ENCODE peak calls at places on chromosome 18, in ten cellular contexts. Q is SHP77 treated with DMSO at 0.1 percent for 48 hours; H is stimulated activated CD4-positive, alpha-beta T cell treated with anti-CD3 and anti-CD28 coated beads, TNF-alpha, amount 100 ng/mL, for 1 hour; I is NCI-H146; U is cardiac muscle cell; L is activated CD4-positive, CD25-positive, alpha-beta regulatory T cell; B is M059J; K is ureter; Y is GM12892; J is NB4. X is an unnamed sample.
A peak's percentile ranks its signal among the peaks of the same experiment; 100 is the strongest.

GRCh38 chr18:10565835-10566234 is 40.0 kb downstream of the NAPG start:
- DNase-seq in H (no peak), I (no peak), Y (no peak), J (peak; percentile 23), B (no peak), K (no peak), U (peak; percentile 32), L (no peak), Q (no peak), X (no peak)

GRCh38 chr18:388198-388597 is 112.3 kb downstream of the COLEC12 start:
- DNase-seq in H (no peak), B (no peak), Y (no peak), L (no peak), K (no peak), Q (no peak), U (no peak), J (no peak), I (no peak), X (no peak)

GRCh38 chr18:34695300-34695699 is 14.8 kb upstream of the DTNA start:
- DNase-seq in Y (no peak), L (no peak), J (no peak), U (no peak), I (peak; percentile 85), K (no peak), B (no peak), Q (peak; percentile 39), H (no peak), X (no peak)

GRCh38 chr18:68418881-68419280 is 296.0 kb downstream of the TMX3 start:
- DNase-seq in B (peak; percentile 66), L (no peak), U (peak; percentile 64), Y (no peak), J (no peak), Q (no peak), K (no peak), I (no peak), H (no peak), X (no peak)

GRCh38 chr18:21820035-21820810 is 79.6 kb downstream of the MIB1 start:
- DNase-seq in L (no peak), U (peak; percentile 43), B (peak; percentile 33), Y (no peak), H (no peak), I (peak; percentile 14), Q (no peak), J (peak; percentile 29), K (no peak), X (no peak)

GRCh38 chr18:58231930-58232329 is 187.9 kb downstream of the NEDD4L start:
- DNase-seq in Q (no peak), Y (no peak), I (peak; percentile 28), L (no peak), H (no peak), B (no peak), U (no peak), K (no peak), J (peak; percentile 12), X (no peak)

GRCh38 chr18:427005-427404 is 73.5 kb downstream of the COLEC12 start:
- DNase-seq in Y (no peak), B (peak; percentile 45), Q (no peak), K (no peak), I (no peak), J (no peak), U (peak; percentile 81), H (no peak), L (no peak), X (no peak)

GRCh38 chr18:48922801-48923730 is 27.7 kb downstream of the SMAD7 start:
- DNase-seq in B (peak; percentile 98), H (no peak), Y (no peak), K (peak; percentile 85), J (peak; percentile 80), L (no peak), U (peak; percentile 82), I (no peak), Q (no peak), X (no peak)

GRCh38 chr18:58392336-58393000 is 236.4 kb downstream of the ALPK2 start:
- DNase-seq in Q (no peak), L (no peak), J (no peak), U (peak; percentile 74), I (no peak), H (no peak), B (peak; percentile 55), K (no peak), Y (no peak), X (no peak)

GRCh38 chr18:35616664-35617423 is 35.3 kb downstream of the GALNT1 start:
- DNase-seq in U (peak; percentile 77), Y (peak; percentile 23), I (no peak), B (peak; percentile 94), L (peak; percentile 17), K (peak; percentile 51), Q (no peak), H (peak; percentile 26), J (peak; percentile 90), X (peak; percentile 16)

GRCh38 chr18:2354292-2354691 is 217.0 kb downstream of the METTL4 start:
- DNase-seq in K (no peak), U (no peak), Q (no peak), Y (no peak), L (no peak), J (no peak), H (no peak), I (no peak), B (no peak), X (no peak)

GRCh38 chr18:22233271-22233670 is 63.9 kb downstream of the GATA6 start:
- DNase-seq in H (no peak), J (no peak), I (peak; percentile 64), B (no peak), Q (no peak), Y (no peak), U (no peak), K (no peak), L (no peak), X (no peak)

GRCh38 chr18:10266236-10266585 is 188.2 kb upstream of the APCDD1 start:
- DNase-seq in B (no peak), Y (no peak), H (no peak), L (no peak), I (no peak), K (no peak), J (no peak), U (no peak), Q (no peak), X (no peak)

GRCh38 chr18:76522104-76522503 is 27.1 kb upstream of the ZNF516 start:
- DNase-seq in L (no peak), U (no peak), Y (no peak), K (no peak), J (no peak), I (no peak), H (no peak), Q (no peak), B (no peak), X (no peak)

GRCh38 chr18:74841248-74841647 is 243.6 kb downstream of the ZNF407 start:
- DNase-seq in K (no peak), H (no peak), I (no peak), L (no peak), B (no peak), U (no peak), Q (no peak), J (no peak), Y (no peak), X (no peak)

GRCh38 chr18:79525556-79526467 is 130.1 kb downstream of the NFATC1 start:
- DNase-seq in K (peak; percentile 70), B (no peak), H (no peak), L (no peak), Q (no peak), J (no peak), I (no peak), Y (no peak), U (peak; percentile 45), X (no peak)

GRCh38 chr18:60021556-60021955 is 121.8 kb downstream of the PMAIP1 start:
- DNase-seq in J (no peak), I (no peak), H (no peak), Y (no peak), L (no peak), U (no peak), Q (no peak), K (no peak), B (no peak), X (no peak)

GRCh38 chr18:22391571-22392359 is 25.9 kb downstream of the CTAGE1 start:
- DNase-seq in I (peak; percentile 11), K (peak; percentile 51), Q (no peak), B (peak; percentile 99), H (no peak), J (no peak), Y (no peak), U (peak; percentile 84), L (no peak), X (no peak)

GRCh38 chr18:67359868-67360838 is 156.4 kb downstream of the DSEL start:
- DNase-seq in I (no peak), L (no peak), Q (peak; percentile 19), Y (no peak), J (peak; percentile 4), H (no peak), U (peak; percentile 93), K (peak; percentile 59), B (peak; percentile 96), X (peak; percentile 68)

GRCh38 chr18:35511833-35512232 is 14.1 kb upstream of the INO80C start:
- DNase-seq in I (no peak), L (no peak), Q (no peak), J (no peak), K (no peak), B (no peak), Y (no peak), U (no peak), H (no peak), X (no peak)

GRCh38 chr18:45851196-45851925 is 25.9 kb downstream of the SIGLEC15 start:
- DNase-seq in K (no peak), H (no peak), B (no peak), J (no peak), Y (no peak), I (no peak), L (no peak), Q (no peak), U (no peak), X (no peak)

GRCh38 chr18:78998350-78999055 is 18.9 kb downstream of the SALL3 start:
- DNase-seq in J (no peak), Q (no peak), H (no peak), I (no peak), Y (no peak), L (no peak), K (no peak), B (no peak), U (no peak), X (no peak)

GRCh38 chr18:22470511-22471181 is 52.9 kb upstream of the CTAGE1 start:
- DNase-seq in B (peak; percentile 80), Y (no peak), K (no peak), I (no peak), L (no peak), U (peak; percentile 62), H (no peak), J (no peak), Q (no peak), X (no peak)

GRCh38 chr18:48038636-48039035 is 108.2 kb upstream of the SMAD2 start:
- DNase-seq in Y (no peak), U (no peak), H (no peak), L (no peak), J (no peak), K (peak; percentile 30), I (no peak), Q (no peak), B (no peak), X (no peak)

GRCh38 chr18:44826418-44827259 is 146.0 kb downstream of the SETBP1 start:
- DNase-seq in B (peak; percentile 92), Y (no peak), I (peak; percentile 55), U (peak; percentile 97), H (no peak), L (no peak), J (no peak), K (peak; percentile 83), Q (no peak), X (peak; percentile 61)

GRCh38 chr18:63299837-63300787 is 19.5 kb downstream of the BCL2 start:
- DNase-seq in J (no peak), Q (no peak), B (no peak), U (no peak), Y (no peak), L (no peak), K (no peak), I (no peak), H (no peak), X (no peak)

GRCh38 chr18:78642561-78643398 is 336.8 kb upstream of the SALL3 start:
- DNase-seq in K (no peak), I (peak; percentile 52), L (no peak), J (peak; percentile 88), H (no peak), Y (no peak), Q (no peak), B (no peak), U (no peak), X (peak; percentile 48)

GRCh38 chr18:23540867-23541266 is 37.6 kb downstream of the RMC1 start:
- DNase-seq in I (no peak), H (no peak), Y (no peak), U (peak; percentile 86), B (no peak), L (no peak), Q (no peak), J (no peak), K (no peak), X (peak; percentile 39)